ENCODE peak calls at places on chromosomes 16 and 17, in four cellular contexts. D, C, I and K are unnamed samples.

GRCh38 chr16:29745126-29745852 is 501 bp downstream of the C16orf54 start:
- DNase-seq in I (no peak), D (no peak), C (peak; percentile 54), K (no peak)

GRCh38 chr17:66952031-66952524 is 12.4 kb upstream of the CACNG4 start:
- DNase-seq in I (no peak), C (no peak), D (peak; percentile 28), K (peak; percentile 80)

GRCh38 chr17:59431606-59432005 is 100.2 kb downstream of the YPEL2 start:
- DNase-seq in D (no peak), I (no peak), C (no peak), K (no peak)

GRCh38 chr16:79261461-79261860 is 339.1 kb downstream of the MAF start:
- DNase-seq in D (no peak), C (peak; percentile 41), I (no peak), K (no peak)

GRCh38 chr17:63914471-63914870 is 3.4 kb upstream of the CSHL1 start:
- DNase-seq in C (no peak), I (no peak), D (no peak), K (no peak)

GRCh38 chr16:106623-107324 is 28.7 kb downstream of the MPG start:
- DNase-seq in D (no peak), C (peak; percentile 45), I (peak; percentile 81), K (peak; percentile 76)

GRCh38 chr16:23729503-23730424 is 16.7 kb upstream of the ERN2 start:
- DNase-seq in I (no peak), D (no peak), C (no peak), K (peak; percentile 4)

GRCh38 chr16:55955439-55955838 is 80.3 kb upstream of the CES5A start:
- DNase-seq in D (no peak), I (no peak), C (no peak), K (no peak)

GRCh38 chr17:35241520-35241919 is 1.4 kb upstream of the SLFN5 start:
- DNase-seq in D (no peak), I (no peak), C (peak; percentile 66), K (no peak)

GRCh38 chr17:1965556-1966273 is 59.4 kb downstream of the RTN4RL1 start:
- DNase-seq in I (no peak), D (no peak), C (no peak), K (no peak)

GRCh38 chr17:76758570-76758969 is 20.7 kb downstream of the MFSD11 start:
- DNase-seq in D (no peak), C (no peak), I (no peak), K (no peak)

GRCh38 chr17:59365383-59365981 is 34.0 kb downstream of the YPEL2 start:
- DNase-seq in D (no peak), I (peak; percentile 35), C (peak; percentile 39), K (no peak)

GRCh38 chr16:71288570-71288889 is 672 bp downstream of the CMTR2 start:
- DNase-seq in C (no peak), D (no peak), I (no peak), K (no peak)

GRCh38 chr16:14202697-14203096 is 131.6 kb downstream of the MRTFB start:
- DNase-seq in C (no peak), D (no peak), I (no peak), K (no peak)

GRCh38 chr17:78716814-78717393 is 65.2 kb downstream of the CYTH1 start:
- DNase-seq in D (peak; percentile 56), C (peak; percentile 50), I (peak; percentile 67), K (no peak)

GRCh38 chr17:78715000-78715771 is 66.9 kb downstream of the CYTH1 start:
- DNase-seq in I (peak; percentile 58), C (no peak), D (no peak), K (no peak)

GRCh38 chr17:78716292-78716691 is 65.8 kb downstream of the CYTH1 start:
- DNase-seq in I (no peak), D (no peak), C (no peak), K (no peak)

GRCh38 chr17:78715876-78716275 is 66.2 kb downstream of the CYTH1 start:
- DNase-seq in I (no peak), D (no peak), C (no peak), K (no peak)

DNA sequence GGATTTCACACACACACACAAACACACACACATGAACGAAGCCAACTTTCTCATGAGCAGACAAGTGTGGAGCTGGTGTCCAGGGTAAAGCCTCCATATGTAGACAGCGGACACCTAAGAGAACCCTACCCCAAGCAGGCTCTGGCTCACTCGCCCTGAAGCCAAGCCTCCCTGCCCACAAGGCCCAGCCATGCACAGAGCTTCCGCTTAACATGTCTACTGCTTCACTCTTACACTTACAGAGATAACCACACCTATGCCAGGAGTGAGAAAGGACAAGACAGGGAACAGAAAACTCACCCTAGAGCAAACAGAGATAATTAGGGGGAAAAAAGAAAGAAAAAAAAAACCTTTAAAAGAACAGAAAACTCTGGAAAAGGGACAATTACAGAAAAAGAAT is 67.5 kb downstream of the CYTH1 start:
- DNase-seq in D (no peak), I (peak; percentile 72), C (no peak), K (no peak)
- TF ChIP-seq CTCF in D (no peak), I (no peak), C (no peak), K (no peak)

DNA sequence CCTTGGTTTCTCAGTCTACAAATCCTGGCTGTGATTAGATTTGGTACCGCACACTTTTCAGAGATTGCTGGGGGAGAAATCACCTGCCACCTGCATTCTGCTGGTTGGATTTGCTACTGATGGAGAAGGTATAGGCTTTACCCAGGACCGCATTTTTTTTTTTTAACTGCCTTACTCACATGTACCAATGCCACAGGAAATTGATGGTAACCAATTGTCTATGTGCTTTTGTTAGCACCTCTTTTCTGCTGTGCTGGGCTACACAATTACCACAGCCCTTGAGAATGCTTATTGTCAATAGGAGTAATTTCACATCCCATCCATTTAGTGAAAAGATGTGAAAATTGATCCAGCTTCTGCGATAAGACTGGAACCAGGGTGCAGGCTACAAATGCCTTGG is 74.4 kb upstream of the TANC2 start:
- DNase-seq in C (no peak), D (no peak), I (no peak), K (no peak)
- H3K27ac ChIP-seq in C (no peak overlapping the region), D (no peak overlapping the region), I (no peak overlapping the region), K (no peak overlapping the region)

GRCh38 chr16:68086860-68087268 is 1.7 kb downstream of the NFATC3 start:
- DNase-seq in C (no peak), D (no peak), I (no peak), K (no peak)

GRCh38 chr16:68084504-68085258 is 489 bp upstream of the NFATC3 start:
- DNase-seq in D (peak; percentile 88), I (peak; percentile 93), C (peak; percentile 84), K (peak; percentile 39)

GRCh38 chr16:68083861-68084503 is 1.2 kb upstream of the NFATC3 start:
- DNase-seq in C (no peak), I (no peak), D (no peak), K (no peak)

GRCh38 chr16:68086336-68086821 is 1.2 kb downstream of the NFATC3 start:
- DNase-seq in C (no peak), I (no peak), D (no peak), K (no peak)

GRCh38 chr16:68085259-68086071 is at the start of gene NFATC3:
- DNase-seq in I (peak; percentile 98), C (peak; percentile 99), D (peak; percentile 98), K (peak; percentile 96)
- TF ChIP-seq CTCF in I (no peak), C (no peak), D (no peak), K (no peak)

GRCh38 chr17:70343134-70343533 is 173.8 kb downstream of the KCNJ2 start:
- DNase-seq in C (no peak), I (no peak), D (no peak), K (no peak)

GRCh38 chr17:70344356-70345060 is 175.2 kb downstream of the KCNJ2 start:
- DNase-seq in C (no peak), D (no peak), I (no peak), K (no peak)

GRCh38 chr17:70345061-70345460 is 175.7 kb downstream of the KCNJ2 start:
- DNase-seq in I (no peak), D (no peak), C (no peak), K (no peak)
- H3K27ac ChIP-seq in I (no peak overlapping the region), D (peak overlapping the region; percentile 50), C (no peak overlapping the region), K (no peak overlapping the region)

DNA sequence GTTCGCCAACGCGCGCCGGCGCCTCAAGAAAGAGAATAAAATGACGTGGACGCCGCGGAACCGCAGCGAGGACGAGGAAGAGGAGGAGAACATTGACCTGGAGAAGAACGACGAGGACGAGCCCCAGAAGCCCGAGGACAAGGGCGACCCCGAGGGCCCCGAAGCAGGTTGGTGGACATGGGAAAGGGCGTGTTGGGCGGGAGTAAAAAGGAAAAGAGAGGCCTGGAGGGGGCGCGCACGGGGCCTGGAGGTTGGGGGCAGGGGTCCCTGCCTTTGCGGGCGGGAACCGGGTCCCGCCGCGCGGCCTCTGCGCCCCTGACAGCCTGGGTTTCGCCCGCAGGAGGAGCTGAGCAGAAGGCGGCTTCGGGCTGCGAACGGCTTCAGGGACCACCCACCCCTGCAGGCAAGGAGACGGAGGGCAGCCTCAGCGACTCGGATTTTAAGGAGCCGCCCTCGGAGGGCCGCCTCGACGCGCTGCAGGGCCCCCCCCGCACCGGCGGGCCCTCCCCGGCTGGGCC is 2.1 kb downstream of the IRX5 start:
- DNase-seq in C (no peak), I (no peak), D (no peak), K (no peak)
- TF ChIP-seq CTCF in C (no peak), I (no peak), D (no peak), K (no peak)

GRCh38 chr17:45873728-45874127 is 20.6 kb upstream of the MAPT start:
- DNase-seq in D (no peak), I (no peak), C (peak; percentile 39), K (peak; percentile 11)
- H3K27ac ChIP-seq in D (no peak overlapping the region), I (no peak overlapping the region), C (no peak overlapping the region), K (no peak overlapping the region)

DNA sequence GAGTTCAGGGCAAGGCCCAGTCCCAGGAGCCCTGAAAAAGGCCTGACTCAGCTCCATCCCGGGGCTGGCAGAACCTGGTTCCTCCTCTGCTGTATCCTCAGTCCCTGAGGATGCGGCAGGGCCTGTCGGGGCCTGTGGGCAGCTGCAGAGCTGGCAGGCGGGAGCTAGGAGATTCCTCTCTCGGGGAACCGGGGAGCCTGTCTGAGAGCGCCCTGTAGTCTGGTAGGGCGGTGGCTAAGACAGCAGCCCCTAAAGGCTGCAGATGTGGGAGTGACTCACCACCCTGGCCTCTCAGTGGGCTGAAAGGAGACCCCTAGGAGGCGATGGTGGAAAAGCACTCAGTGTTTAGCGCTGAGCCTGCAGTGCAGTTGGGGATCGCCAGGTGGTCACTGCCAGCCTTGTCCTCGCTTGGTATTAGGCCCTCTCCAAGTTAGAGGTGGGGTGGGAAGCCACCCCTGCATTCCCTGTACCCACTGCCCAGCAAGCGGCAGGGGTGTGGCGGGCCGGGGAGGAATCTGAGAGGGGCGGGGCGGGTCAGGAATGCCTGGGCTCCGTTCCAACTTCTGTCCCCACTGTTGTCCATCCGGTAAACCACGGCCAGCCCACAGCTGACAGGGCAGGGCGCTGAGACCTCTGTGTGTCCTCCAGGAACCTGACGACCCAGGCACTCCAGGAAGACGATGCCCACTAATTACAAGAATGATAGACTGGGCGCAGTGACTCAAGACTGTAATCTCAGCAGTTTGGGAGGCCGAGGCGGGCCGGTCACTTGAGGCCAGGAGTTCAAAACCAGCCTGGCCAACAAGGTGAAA is 29.5 kb upstream of the CDH1 start:
- DNase-seq in D (no peak), C (no peak), I (no peak), K (peak; percentile 27)
- TF ChIP-seq CTCF in D (no peak), C (no peak), I (no peak), K (peak; percentile 70)